ENCODE peak calls at places on chromosomes 4 and X, in seven cellular contexts. O is K562, I is HCT116, H is GM12878, G is HepG2, B is H1, C is SK-N-SH. P is an unnamed sample.
A peak's percentile ranks its signal among the peaks of the same experiment; 100 is the strongest.

GRCh38 chr4:95508421-95508820 is 40.4 kb downstream of the UNC5C start:
- DNase-seq in O (no peak), I (peak; percentile 57), H (no peak), G (no peak), B (no peak), C (no peak), P (no peak)

GRCh38 chr4:141890279-141890678 is 253.9 kb downstream of the IL15 start:
- DNase-seq in O (peak; percentile 68), I (no peak), H (no peak), G (no peak), B (no peak), C (no peak), P (no peak)

GRCh38 chr4:130028552-130028951 is 932.6 kb downstream of the C4orf33 start:
- DNase-seq in O (no peak), I (no peak), H (peak; percentile 33), G (no peak), B (no peak), C (no peak), P (no peak)

GRCh38 chr4:119559044-119559647 is 69.5 kb downstream of the PDE5A start:
- DNase-seq in O (peak; percentile 28), I (peak; percentile 12), H (no peak), G (peak; percentile 39), B (no peak), C (peak; percentile 45), P (peak; percentile 60)

GRCh38 chrX:18561020-18561419 is 110.9 kb downstream of the RS1 start:
- DNase-seq in O (no peak), I (no peak), H (no peak), G (no peak), B (no peak), C (no peak), P (no peak)

GRCh38 chr4:39045791-39046221 is 13.6 kb upstream of the TMEM156 start:
- DNase-seq in O (peak; percentile 50), I (no peak), H (no peak), G (peak; percentile 43), B (no peak), C (peak; percentile 23), P (no peak)

GRCh38 chr4:183097251-183098079 is 1.6 kb upstream of the WWC2 start:
- DNase-seq in O (no peak), I (no peak), H (no peak), G (no peak), B (no peak), C (no peak), P (no peak)

GRCh38 chrX:69287025-69287540 is 121.8 kb upstream of the PJA1 start:
- DNase-seq in O (no peak), I (no peak), H (no peak), G (no peak), B (no peak), C (no peak), P (no peak)

GRCh38 chrX:34612036-34612435 is 45.0 kb downstream of the TMEM47 start:
- DNase-seq in O (no peak), I (no peak), H (no peak), G (no peak), B (no peak), C (no peak), P (peak; percentile 4)

GRCh38 chr4:100816646-100817045 is 298.8 kb upstream of the EMCN start:
- DNase-seq in O (no peak), I (no peak), H (no peak), G (no peak), B (no peak), C (no peak), P (no peak)

GRCh38 chrX:136546369-136546768 is 14.4 kb downstream of the VGLL1 start:
- DNase-seq in O (no peak), I (no peak), H (no peak), G (no peak), B (no peak), C (no peak), P (no peak)

GRCh38 chr4:6087669-6088068 is 69.4 kb upstream of the C4orf50 start:
- DNase-seq in O (peak; percentile 33), I (peak; percentile 51), H (no peak), G (peak; percentile 39), B (peak; percentile 59), C (peak; percentile 73), P (peak; percentile 81)

GRCh38 chrX:31706456-31706855 is 634.6 kb upstream of the FTHL17 start:
- DNase-seq in O (no peak), I (no peak), H (no peak), G (no peak), B (no peak), C (no peak), P (no peak)

GRCh38 chrX:97401154-97401553 is 517.4 kb downstream of the RPA4 start:
- DNase-seq in O (no peak), I (no peak), H (peak; percentile 68), G (peak; percentile 1), B (no peak), C (no peak), P (no peak)

GRCh38 chr4:72909461-72909860 is 160.1 kb downstream of the COX18 start:
- DNase-seq in O (peak; percentile 27), I (no peak), H (no peak), G (peak; percentile 10), B (no peak), C (peak; percentile 4), P (peak; percentile 37)

GRCh38 chrX:7390446-7390845 is 242.5 kb upstream of the PUDP start:
- DNase-seq in O (no peak), I (no peak), H (no peak), G (no peak), B (no peak), C (no peak), P (no peak)

GRCh38 chrX:42117318-42117717 is 194.0 kb upstream of the CASK start:
- DNase-seq in O (no peak), I (no peak), H (no peak), G (no peak), B (no peak), C (no peak), P (no peak)

GRCh38 chr4:71404049-71404448 is 65.2 kb downstream of the SLC4A4 start:
- DNase-seq in O (no peak), I (no peak), H (no peak), G (no peak), B (no peak), C (no peak), P (no peak)

GRCh38 chr4:109916003-109916399 is 3.3 kb downstream of the EGF start:
- DNase-seq in O (no peak), I (no peak), H (no peak), G (no peak), B (no peak), C (no peak), P (no peak)

GRCh38 chr4:7694256-7694775 is 245.3 kb downstream of the AFAP1 start:
- DNase-seq in O (no peak), I (no peak), H (no peak), G (no peak), B (no peak), C (no peak), P (no peak)

GRCh38 chr4:147340111-147340510 is 140.8 kb upstream of the EDNRA start:
- DNase-seq in O (no peak), I (peak; percentile 61), H (no peak), G (no peak), B (no peak), C (no peak), P (no peak)

GRCh38 chr4:115986573-115986972 is 873.2 kb upstream of the NDST4 start:
- DNase-seq in O (no peak), I (no peak), H (no peak), G (no peak), B (no peak), C (no peak), P (no peak)

GRCh38 chr4:98604723-98605122 is 53.7 kb downstream of the TSPAN5 start:
- DNase-seq in O (no peak), I (no peak), H (no peak), G (no peak), B (no peak), C (no peak), P (no peak)

GRCh38 chr4:74012130-74012529 is 13.7 kb upstream of the CXCL5 start:
- DNase-seq in O (no peak), I (no peak), H (no peak), G (no peak), B (no peak), C (no peak), P (no peak)

GRCh38 chr4:20370284-20370683 is 118.6 kb downstream of the SLIT2 start:
- DNase-seq in O (no peak), I (no peak), H (no peak), G (no peak), B (no peak), C (no peak), P (no peak)

GRCh38 chrX:81957900-81958545 is 756.1 kb downstream of the SH3BGRL start:
- DNase-seq in O (peak; percentile 5), I (no peak), H (no peak), G (no peak), B (no peak), C (peak; percentile 24), P (peak; percentile 4)

GRCh38 chrX:153927936-153928760 is 2.1 kb upstream of the ARHGAP4 start:
- DNase-seq in O (peak; percentile 97), I (peak; percentile 93), H (peak; percentile 91), G (peak; percentile 90), B (peak; percentile 87), C (peak; percentile 97), P (peak; percentile 87)
- TF ChIP-seq JUND in O (no peak), I (no peak), H (no peak), G (no peak), B (no peak), C (no peak), P (peak; percentile 25)

DNA sequence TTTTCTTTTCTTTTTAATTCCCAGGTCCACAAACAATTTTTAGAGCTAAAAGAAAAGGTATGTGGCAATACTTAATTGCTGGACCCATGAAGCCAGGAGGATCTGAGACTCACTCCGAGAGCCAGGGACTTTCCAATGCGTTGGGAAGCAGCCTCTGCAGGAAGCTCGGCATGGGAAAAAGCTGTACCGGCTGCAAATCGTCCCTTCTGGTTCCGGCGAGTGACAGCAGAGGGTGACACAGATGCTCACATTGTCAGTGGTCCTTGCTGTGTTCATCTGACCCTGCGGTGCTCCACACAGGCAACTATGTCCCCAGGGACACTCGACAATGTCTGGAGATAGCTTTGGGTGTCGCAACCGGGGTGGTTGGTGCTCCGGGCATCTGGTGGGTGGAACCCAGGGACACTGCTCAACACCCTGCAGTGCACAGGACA is 164.0 kb downstream of the PRKX start:
- DNase-seq in O (no peak), I (no peak), H (no peak), G (no peak), B (no peak), C (peak; percentile 15), P (no peak)
- TF ChIP-seq JUND in O (no peak), I (no peak), H (no peak), G (no peak), B (no peak), C (no peak), P (no peak)

DNA sequence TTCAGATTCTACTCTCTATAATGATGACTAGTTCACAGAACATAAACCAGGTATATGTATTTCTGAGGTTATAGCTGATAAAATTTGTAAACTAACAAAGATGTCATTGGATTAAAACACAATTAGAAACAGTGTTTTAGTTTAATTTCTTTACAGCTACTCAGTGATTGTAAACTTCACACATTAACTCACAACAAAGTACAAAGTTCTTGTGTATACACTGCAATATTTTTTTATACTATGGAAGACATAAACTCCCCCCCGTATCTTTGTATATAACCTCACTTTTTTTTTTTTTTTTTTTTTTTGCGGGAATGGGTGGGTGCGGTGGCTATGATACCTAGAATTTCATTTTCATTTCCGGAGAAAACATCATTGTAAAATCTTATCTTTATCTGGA is 1043.2 kb downstream of the PCDH18 start:
- DNase-seq in O (no peak), I (no peak), H (no peak), G (no peak), B (no peak), C (no peak), P (no peak)
- TF ChIP-seq JUND in O (no peak), I (no peak), H (no peak), G (no peak), B (no peak), C (no peak), P (no peak)

GRCh38 chr4:140662082-140662869 is 93.5 kb upstream of the UCP1 start:
- DNase-seq in O (no peak), I (no peak), H (no peak), G (peak; percentile 36), B (no peak), C (no peak), P (no peak)
- TF ChIP-seq JUND in O (no peak), I (no peak), H (no peak), G (peak; percentile 13), B (peak; percentile 40), C (no peak), P (no peak)

P was measured in T47D.